ENCODE peak calls at places on chromosomes 12 and 14, in five cellular contexts. J is colonic mucosa, T is cardiac muscle cell, W is mucosa of descending colon, Q is heart left ventricle. X is an unnamed sample.

GRCh38 chr12:22435583-22435982 is 101.1 kb upstream of the ST8SIA1 start:
- DNase-seq in T (no peak), Q (no peak), J (no peak), W (no peak), X (no peak)

GRCh38 chr12:122336015-122336946 is 70.0 kb upstream of the VPS33A start:
- DNase-seq in Q (no peak), T (peak; percentile 52), J (no peak), W (no peak), X (peak; percentile 42)

GRCh38 chr12:121720762-121721161 is 8.2 kb downstream of the TMEM120B start:
- DNase-seq in T (no peak), Q (no peak), J (no peak), W (no peak), X (no peak)

GRCh38 chr12:29176951-29177350 is 27.9 kb downstream of the FAR2 start:
- DNase-seq in Q (no peak), J (no peak), T (peak; percentile 76), W (no peak), X (no peak)

GRCh38 chr12:128449146-128449894 is 182.3 kb downstream of the TMEM132C start:
- DNase-seq in T (no peak), W (no peak), J (no peak), Q (no peak), X (no peak)

GRCh38 chr14:72781476-72782181 is 112.3 kb downstream of the DPF3 start:
- DNase-seq in W (no peak), J (peak; percentile 3), Q (no peak), T (peak; percentile 50), X (no peak)

GRCh38 chr12:124284368-124284767 is 10.5 kb upstream of the RFLNA start:
- DNase-seq in W (no peak), Q (no peak), T (no peak), J (no peak), X (no peak)

GRCh38 chr14:33457021-33457420 is 493.9 kb downstream of the EGLN3 start:
- DNase-seq in W (no peak), Q (no peak), T (no peak), J (no peak), X (no peak)

GRCh38 chr14:53458368-53458814 is 305.3 kb upstream of the DDHD1 start:
- DNase-seq in W (no peak), Q (no peak), T (peak; percentile 55), J (no peak), X (no peak)

GRCh38 chr12:28082101-28082500 is 108.2 kb upstream of the CCDC91 start:
- DNase-seq in W (no peak), J (no peak), Q (no peak), T (no peak), X (no peak)

GRCh38 chr14:95460647-95461478 is 55.6 kb downstream of the SYNE3 start:
- DNase-seq in Q (no peak), T (peak; percentile 66), J (peak; percentile 58), W (no peak), X (peak; percentile 11)

GRCh38 chr12:89280833-89281533 is 71.3 kb downstream of the DUSP6 start:
- DNase-seq in W (no peak), Q (peak; percentile 19), T (peak; percentile 30), J (no peak), X (no peak)

GRCh38 chr12:40032433-40033259 is 73.2 kb downstream of the SLC2A13 start:
- DNase-seq in Q (no peak), T (no peak), J (no peak), W (no peak), X (no peak)

GRCh38 chr12:44497044-44497443 is 379.1 kb downstream of the NELL2 start:
- DNase-seq in J (no peak), W (no peak), T (no peak), Q (no peak), X (no peak)

GRCh38 chr12:57620936-57621496 is 9.8 kb downstream of the ARHGEF25 start:
- DNase-seq in T (no peak), Q (no peak), W (no peak), J (no peak), X (no peak)

GRCh38 chr12:130111965-130112496 is 50.2 kb upstream of the FZD10 start:
- DNase-seq in J (no peak), T (no peak), W (no peak), Q (no peak), X (no peak)

GRCh38 chr12:90631581-90631980 is 323.4 kb downstream of the CCER1 start:
- DNase-seq in W (no peak), T (peak; percentile 7), J (no peak), Q (no peak), X (no peak)

GRCh38 chr12:117090816-117091711 is 8.2 kb downstream of the TESC start:
- DNase-seq in W (no peak), J (no peak), T (no peak), Q (no peak), X (peak; percentile 92)

GRCh38 chr12:112380663-112381420 is 1.4 kb downstream of the HECTD4 start:
- DNase-seq in W (peak; percentile 56), Q (no peak), J (peak; percentile 30), T (no peak), X (no peak)

GRCh38 chr12:80230068-80230467 is 130.7 kb downstream of the OTOGL start:
- DNase-seq in J (no peak), W (no peak), T (no peak), Q (no peak), X (no peak)

GRCh38 chr12:3803865-3804472 is 51.1 kb upstream of the CRACR2A start:
- DNase-seq in Q (peak; percentile 73), W (no peak), T (peak; percentile 78), J (peak; percentile 76), X (peak; percentile 86)

GRCh38 chr14:68442828-68443460 is 349.9 kb downstream of the ZFP36L1 start:
- DNase-seq in T (peak; percentile 66), J (no peak), W (no peak), Q (no peak), X (no peak)

GRCh38 chr14:94478420-94478819 is 2.4 kb upstream of the SERPINA9 start:
- DNase-seq in Q (no peak), T (no peak), J (no peak), W (no peak), X (no peak)

GRCh38 chr14:103393687-103394626 is 8.7 kb downstream of the MARK3 start:
- DNase-seq in T (peak; percentile 54), W (no peak), J (no peak), Q (no peak), X (peak; percentile 54)

GRCh38 chr12:49664591-49665146 is 41.3 kb downstream of the PRPF40B start:
- DNase-seq in Q (peak; percentile 73), W (no peak), T (no peak), J (no peak), X (no peak)

GRCh38 chr14:90281766-90282165 is 25.4 kb downstream of the PSMC1 start:
- DNase-seq in T (no peak), Q (no peak), W (no peak), J (no peak), X (no peak)

GRCh38 chr12:57838594-57839302 is 7.8 kb downstream of the CTDSP2 start:
- DNase-seq in W (no peak), Q (no peak), J (no peak), T (peak; percentile 58), X (no peak)

GRCh38 chr14:87489196-87489819 is 503.7 kb downstream of the GALC start:
- DNase-seq in J (no peak), W (no peak), Q (no peak), T (no peak), X (no peak)

GRCh38 chr14:36553650-36554260 is 28.7 kb downstream of the NKX2-8 start:
- DNase-seq in Q (no peak), J (no peak), W (no peak), T (peak; percentile 56), X (peak; percentile 47)

GRCh38 chr14:36555998-36556743 is 26.2 kb downstream of the NKX2-8 start:
- DNase-seq in W (no peak), T (no peak), Q (no peak), J (no peak), X (no peak)

DNA sequence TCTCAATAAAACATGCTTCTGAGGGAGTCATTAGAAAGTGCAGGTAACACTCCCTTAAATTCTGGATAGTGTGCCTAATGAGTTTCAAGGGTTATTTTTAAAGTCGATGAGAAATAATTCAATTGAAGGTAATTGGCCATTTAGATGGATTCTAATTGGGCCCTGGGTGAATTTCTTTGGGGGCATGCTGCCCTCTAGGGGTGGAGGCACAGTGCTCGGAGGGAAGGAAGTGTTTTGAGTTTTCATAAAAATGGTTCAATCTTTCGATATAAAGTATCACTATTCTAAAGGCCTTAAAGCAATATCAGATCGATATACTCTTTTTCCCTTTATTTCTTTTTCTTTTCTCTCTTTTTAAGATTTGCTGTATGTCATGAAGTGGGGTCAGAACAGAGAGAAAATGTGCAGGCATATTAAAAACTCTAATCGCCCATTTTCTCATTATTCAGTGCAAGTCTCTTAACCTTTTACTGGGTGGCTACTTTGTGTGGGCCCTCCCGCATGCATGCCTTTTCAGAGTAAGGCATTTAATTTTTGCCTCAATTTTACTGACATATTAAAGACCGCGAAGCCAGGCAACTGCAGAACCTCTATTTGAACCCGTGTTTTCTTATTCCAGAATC is 25.5 kb downstream of the NKX2-8 start:
- DNase-seq in W (no peak), Q (no peak), J (no peak), T (peak; percentile 26), X (peak; percentile 37)
- TF ChIP-seq CTCF in W (no peak), Q (peak; percentile 70), J (peak; percentile 70), T (peak; percentile 85), X (peak; percentile 63)

GRCh38 chr12:5439333-5439732 is 7.4 kb downstream of the NTF3 start:
- DNase-seq in J (no peak), Q (no peak), T (no peak), W (no peak), X (no peak)
- TF ChIP-seq CTCF in J (no peak), Q (no peak), T (no peak), W (no peak), X (no peak)

GRCh38 chr14:77012193-77012592 is 16.3 kb downstream of the IRF2BPL start:
- DNase-seq in W (no peak), T (peak; percentile 52), Q (no peak), J (no peak), X (no peak)

GRCh38 chr14:77014004-77014604 is 14.4 kb downstream of the IRF2BPL start:
- DNase-seq in T (peak; percentile 83), Q (peak; percentile 80), J (no peak), W (no peak), X (peak; percentile 88)

GRCh38 chr14:77011226-77011762 is 17.2 kb downstream of the IRF2BPL start:
- DNase-seq in T (no peak), Q (no peak), W (no peak), J (peak; percentile 73), X (no peak)

GRCh38 chr14:77018785-77019184 is 9.7 kb downstream of the IRF2BPL start:
- DNase-seq in Q (no peak), W (no peak), J (no peak), T (peak; percentile 62), X (no peak)

GRCh38 chr14:77014734-77015133 is 13.8 kb downstream of the IRF2BPL start:
- DNase-seq in W (no peak), J (no peak), Q (no peak), T (no peak), X (no peak)
- TF ChIP-seq CTCF in W (no peak), J (no peak), Q (no peak), T (no peak), X (no peak)

DNA sequence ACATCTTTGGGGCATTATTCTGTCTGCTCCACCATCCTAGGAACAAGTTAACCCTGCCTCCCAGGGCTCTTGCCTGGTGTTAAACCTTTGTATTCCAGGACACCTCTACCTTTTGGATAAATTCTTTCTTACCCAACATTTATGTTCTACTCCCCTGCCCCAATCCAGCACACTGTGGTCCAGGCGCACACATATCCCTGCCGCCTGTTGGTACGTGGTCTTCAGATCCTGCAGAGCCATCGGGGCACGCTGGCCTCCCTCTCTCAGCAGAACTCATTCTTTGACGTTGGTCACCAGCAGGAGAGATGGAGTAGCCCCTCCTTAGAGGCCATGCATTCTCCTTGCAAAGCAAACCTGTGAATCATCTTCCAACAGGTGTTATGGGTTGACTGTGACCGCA is 5.1 kb upstream of the TMEM179 start:
- DNase-seq in Q (no peak), J (no peak), T (no peak), W (no peak), X (no peak)
- TF ChIP-seq CTCF in Q (no peak), J (no peak), T (no peak), W (no peak), X (no peak)

GRCh38 chr12:115208098-115208497 is 524.1 kb upstream of the TBX3 start:
- DNase-seq in W (no peak), J (no peak), T (no peak), Q (no peak), X (no peak)
- TF ChIP-seq CTCF in W (no peak), J (no peak), T (no peak), Q (no peak), X (no peak)